ENCODE peak calls at places on chromosome 9, in eight cellular contexts. M is tibial artery, Q is IMR-90, F is spleen, D is cardiac muscle cell, A is PC-9, I is left ventricle myocardium inferior, P is heart right ventricle. B is an unnamed sample.

GRCh38 chr9:132857031-132857430 is 21.1 kb downstream of the AK8 start:
- DNase-seq in A (no peak), Q (peak), F (no peak), M (peak), D (peak), I (peak), P (peak), B (peak)

GRCh38 chr9:12818431-12819000 is 43.7 kb downstream of the LURAP1L start:
- DNase-seq in D (peak), Q (peak), F (no peak), I (no peak), A (no peak), P (no peak), M (no peak), B (peak)

GRCh38 chr9:100277166-100277979 is 75.4 kb downstream of the TEX10 start:
- DNase-seq in A (no peak), I (no peak), Q (peak), F (no peak), D (peak), P (no peak), M (no peak), B (no peak)

GRCh38 chr9:27765266-27765665 is 192.0 kb upstream of the C9orf72 start:
- DNase-seq in Q (no peak), D (peak), A (no peak), P (no peak), M (no peak), I (no peak), F (no peak), B (no peak)

GRCh38 chr9:105026451-105026850 is 98.5 kb upstream of the ABCA1 start:
- DNase-seq in D (no peak), P (no peak), M (no peak), Q (peak), F (no peak), I (no peak), A (no peak), B (no peak)

GRCh38 chr9:89991204-89991790 is 386.5 kb downstream of the GADD45G start:
- DNase-seq in F (no peak), D (no peak), M (no peak), Q (no peak), I (no peak), A (no peak), P (no peak), B (peak)

GRCh38 chr9:97388721-97389238 is 23.1 kb upstream of the TDRD7 start:
- DNase-seq in D (no peak), M (no peak), I (no peak), Q (no peak), A (no peak), F (no peak), P (no peak), B (no peak)

GRCh38 chr9:99377790-99378775 is 156.0 kb downstream of the SEC61B start:
- DNase-seq in Q (peak), F (no peak), M (no peak), P (no peak), D (peak), I (no peak), A (no peak), B (no peak)

GRCh38 chr9:23621166-23621565 is 204.9 kb downstream of the ELAVL2 start:
- DNase-seq in F (no peak), P (no peak), D (no peak), I (no peak), Q (no peak), M (no peak), A (no peak), B (no peak)

GRCh38 chr9:98856982-98857381 is 49.5 kb downstream of the GALNT12 start:
- DNase-seq in A (no peak), I (no peak), F (no peak), Q (no peak), P (no peak), M (no peak), D (peak), B (no peak)

GRCh38 chr9:33287087-33287490 is 3.2 kb upstream of the NFX1 start:
- DNase-seq in D (peak), A (peak), Q (peak), M (no peak), F (no peak), P (no peak), I (no peak), B (peak)
- H3K27ac ChIP-seq in D (no peak), A (no peak), Q (peak), M (peak), F (peak), P (no peak), I (peak), B (peak)

DNA sequence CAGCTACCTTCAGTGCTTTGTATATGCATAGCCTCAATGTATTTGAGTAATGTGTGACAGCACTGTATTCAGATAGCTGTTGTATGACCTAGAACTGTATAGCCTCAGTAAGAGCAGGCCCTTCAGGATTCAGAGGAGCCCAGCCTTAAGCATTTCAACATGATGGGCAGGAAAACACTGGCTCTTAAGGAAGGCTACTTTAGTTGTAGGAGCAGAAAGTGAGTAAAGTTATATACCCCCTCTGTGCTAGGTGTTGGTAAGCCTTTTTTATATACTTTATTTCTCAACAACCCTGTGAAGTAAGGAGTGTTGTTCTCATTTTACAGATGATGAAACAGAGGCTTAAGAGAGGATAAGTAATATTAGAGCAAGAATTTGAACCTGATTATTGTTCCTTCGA is 1.5 kb upstream of the GPR21 start:
- DNase-seq in A (no peak), P (no peak), Q (no peak), F (no peak), M (no peak), I (no peak), D (no peak), B (no peak)
- TF ChIP-seq CTCF in A (no peak), P (no peak), Q (no peak), F (no peak), M (no peak), I (no peak), D (no peak), B (no peak)

GRCh38 chr9:35499029-35499700 is 9.3 kb downstream of the RUSC2 start:
- DNase-seq in M (no peak), Q (no peak), I (no peak), F (no peak), D (no peak), P (no peak), A (no peak), B (no peak)
- H3K27ac ChIP-seq in M (peak), Q (no peak), I (peak), F (no peak), D (no peak), P (peak), A (no peak), B (peak)

DNA sequence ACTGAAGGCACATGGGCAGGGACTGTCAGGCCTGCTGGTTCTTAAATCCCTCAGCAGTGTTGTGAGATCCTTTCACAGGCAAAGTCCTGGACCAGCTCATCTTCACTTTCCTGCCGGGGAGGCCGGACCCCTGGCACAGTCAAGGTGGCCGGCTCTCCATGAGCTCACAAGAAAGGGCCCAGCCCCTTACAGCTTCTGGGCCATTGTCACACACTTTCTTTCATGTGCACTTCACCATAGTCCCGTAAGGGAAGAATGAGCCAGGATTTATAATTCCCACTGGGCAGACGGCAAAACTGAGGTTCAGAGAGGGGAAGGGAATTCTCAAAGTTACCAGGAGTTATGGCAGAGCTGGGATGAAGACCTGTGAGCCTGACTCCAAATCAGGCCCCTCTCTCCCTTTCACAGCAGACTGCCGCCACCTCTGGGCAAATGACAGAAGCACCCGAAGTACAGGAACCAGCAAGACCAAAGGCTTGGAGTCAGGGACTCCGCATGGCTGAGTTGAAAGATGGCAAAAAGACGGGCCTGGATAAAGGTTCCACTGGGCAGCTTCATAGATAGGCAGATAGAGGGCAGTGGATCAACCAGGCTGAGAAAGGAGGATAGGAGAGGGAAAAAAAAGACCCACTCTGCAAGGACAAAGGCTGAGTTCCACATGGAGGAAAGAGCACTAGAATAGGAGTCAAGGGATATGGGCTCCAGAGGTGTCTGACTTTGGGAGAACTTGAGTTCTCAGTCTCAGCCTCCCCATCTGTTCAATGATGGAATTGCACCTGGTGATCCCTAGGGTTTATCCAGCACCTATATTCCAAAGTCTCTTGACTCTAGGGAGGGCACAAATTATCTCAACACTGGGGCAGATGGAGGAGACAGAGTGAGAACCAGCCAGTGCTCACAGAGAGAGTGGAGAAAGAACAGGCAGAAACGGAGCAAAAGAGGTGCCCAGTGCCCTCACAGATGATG is 128.7 kb downstream of the PAX5 start:
- DNase-seq in M (no peak), I (no peak), Q (no peak), A (no peak), D (no peak), P (no peak), F (no peak), B (no peak)
- TF ChIP-seq CTCF in M (no peak), I (no peak), Q (no peak), A (peak), D (peak), P (no peak), F (no peak), B (no peak)

DNA sequence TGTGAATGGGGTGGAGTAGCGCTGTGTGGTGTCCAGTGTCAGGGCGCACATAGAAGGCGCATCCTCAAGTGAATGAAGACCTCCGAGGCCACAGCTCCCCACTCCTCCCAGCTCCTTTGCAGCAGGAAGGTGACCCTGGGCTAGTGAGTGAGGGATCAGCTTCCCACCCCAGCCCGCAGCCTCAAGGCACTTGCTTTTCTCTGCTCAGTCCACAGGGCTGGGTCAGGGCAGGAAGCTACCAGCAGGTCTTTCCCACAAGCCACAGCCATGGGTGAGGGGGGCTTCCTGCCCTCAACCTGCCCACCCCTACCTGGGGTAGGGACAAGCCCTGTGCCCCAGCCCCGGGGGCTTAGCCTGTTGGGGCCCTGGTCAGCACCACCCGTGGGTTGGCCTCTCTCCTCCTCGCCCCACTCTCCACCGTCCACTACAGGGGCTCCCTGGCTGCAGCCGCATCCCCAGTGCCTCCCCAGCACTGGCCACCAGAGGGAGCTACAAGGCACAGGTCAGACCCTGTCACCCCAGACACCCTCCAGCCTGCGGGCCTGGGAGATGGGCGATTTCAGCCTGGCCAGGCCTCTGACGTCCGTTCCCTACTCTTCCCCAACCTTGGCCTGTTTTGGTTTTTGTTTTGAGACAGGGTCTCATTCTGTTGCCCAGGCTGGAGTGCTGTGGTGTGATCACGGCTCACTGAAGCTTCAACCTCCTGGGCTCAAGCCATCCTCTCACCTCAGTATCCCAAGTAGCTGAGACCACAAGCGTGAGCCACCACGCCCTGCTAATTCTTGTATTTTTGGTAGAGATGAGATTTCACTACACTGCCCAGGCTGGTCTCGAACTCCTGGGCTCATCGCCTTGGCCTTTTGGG is 1.3 kb upstream of the ABCA2 start:
- DNase-seq in F (peak), A (peak), D (peak), M (peak), I (peak), Q (peak), P (peak), B (peak)
- H3K27ac ChIP-seq in F (peak), A (no peak), D (no peak), M (no peak), I (peak), Q (no peak), P (no peak), B (no peak)

GRCh38 chr9:37911271-37911681 is 7.3 kb upstream of the SLC25A51 start:
- DNase-seq in Q (peak), M (peak), I (no peak), F (peak), A (no peak), D (peak), P (no peak), B (no peak)

GRCh38 chr9:37915911-37916470 is 12.1 kb upstream of the SLC25A51 start:
- DNase-seq in P (no peak), Q (no peak), M (peak), A (no peak), D (no peak), I (no peak), F (peak), B (no peak)

GRCh38 chr9:37914701-37915358 is 10.9 kb upstream of the SLC25A51 start:
- DNase-seq in D (no peak), A (no peak), F (peak), Q (no peak), M (peak), I (no peak), P (no peak), B (no peak)

GRCh38 chr9:37914154-37914551 is 10.2 kb upstream of the SLC25A51 start:
- DNase-seq in P (no peak), Q (no peak), M (peak), I (no peak), D (no peak), F (peak), A (no peak), B (no peak)

GRCh38 chr9:37913480-37914153 is 9.7 kb upstream of the SLC25A51 start:
- DNase-seq in I (peak), A (peak), M (peak), F (peak), D (peak), Q (peak), P (peak), B (peak)
- TF ChIP-seq CTCF in I (peak), A (peak), M (peak), F (peak), D (peak), Q (peak), P (peak), B (peak)

GRCh38 chr9:124776952-124777645 is at the start of gene OLFML2A:
- DNase-seq in I (no peak), D (no peak), P (peak), M (peak), F (peak), Q (no peak), A (peak), B (peak)

GRCh38 chr9:124780060-124780756 is 3.3 kb downstream of the OLFML2A start:
- DNase-seq in Q (no peak), A (no peak), I (peak), F (peak), D (no peak), M (peak), P (peak), B (peak)

GRCh38 chr9:124779368-124780059 is 2.6 kb downstream of the OLFML2A start:
- DNase-seq in I (no peak), D (peak), F (peak), Q (peak), P (no peak), M (peak), A (peak), B (peak)

GRCh38 chr9:124780757-124781151 is 3.8 kb downstream of the OLFML2A start:
- DNase-seq in A (no peak), F (peak), P (no peak), D (no peak), I (no peak), Q (no peak), M (peak), B (no peak)

DNA sequence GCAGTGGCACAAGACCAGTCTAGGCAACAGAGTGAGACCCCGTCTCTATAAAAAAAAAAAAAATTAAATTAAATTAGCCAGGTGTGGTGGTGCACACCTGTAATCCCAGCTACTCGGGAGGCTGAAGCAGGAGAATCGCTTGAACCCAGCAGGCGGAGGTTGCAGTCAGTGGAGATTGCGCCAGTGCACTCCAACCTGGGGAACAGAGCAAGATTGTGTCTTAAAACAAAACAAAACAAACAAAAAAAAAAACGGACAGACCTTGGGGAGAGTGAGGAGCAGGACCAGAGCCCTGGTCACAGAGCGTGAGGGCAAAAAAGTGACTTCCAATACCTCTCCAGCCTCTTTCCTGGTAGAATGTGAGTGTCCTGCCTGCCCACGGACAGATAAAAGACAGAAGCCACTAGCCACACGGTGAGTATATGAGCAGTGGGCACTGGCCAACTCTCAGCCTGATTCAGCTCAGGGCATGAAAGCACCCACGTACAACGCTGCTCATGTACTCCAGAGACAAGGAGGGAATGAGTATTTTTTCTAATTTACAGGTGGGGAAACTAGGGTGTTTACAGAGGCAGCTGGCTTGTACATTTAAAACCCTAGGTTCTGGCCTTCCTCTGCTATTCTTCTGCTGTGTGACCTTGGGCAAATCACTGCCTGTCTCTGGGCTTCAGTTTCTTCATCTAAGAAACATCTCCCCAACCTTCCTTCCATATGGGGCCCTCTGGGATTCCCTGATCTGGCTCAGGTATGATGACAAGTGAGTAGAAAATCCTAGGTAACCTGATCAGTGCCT is 1.8 kb downstream of the OLFML2A start:
- DNase-seq in P (no peak), F (peak), A (no peak), I (no peak), D (no peak), Q (no peak), M (peak), B (peak)
- H3K27ac ChIP-seq in P (no peak), F (no peak), A (no peak), I (peak), D (no peak), Q (peak), M (no peak), B (peak)

DNA sequence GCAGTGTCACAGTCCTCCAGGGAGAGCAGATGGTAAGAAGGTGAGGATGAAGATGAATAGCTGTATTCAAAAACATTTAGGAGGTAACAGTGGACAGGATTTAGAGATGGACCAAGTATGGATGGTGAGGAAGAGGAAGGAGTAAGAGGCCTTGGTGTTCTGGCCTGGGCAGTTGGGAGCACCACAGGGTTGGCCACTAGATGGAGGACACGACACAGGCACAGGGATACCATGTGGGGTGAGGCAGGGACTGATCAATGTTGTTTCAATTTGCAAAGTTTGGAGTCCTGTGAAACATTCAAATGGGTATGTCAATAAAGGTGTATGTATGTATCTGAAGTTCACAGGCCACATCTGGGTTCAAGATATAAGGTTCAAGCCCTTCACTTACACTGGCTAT is 141.1 kb upstream of the RASEF start:
- DNase-seq in I (no peak), A (no peak), Q (no peak), D (no peak), F (no peak), M (no peak), P (no peak), B (no peak)
- TF ChIP-seq CTCF in I (peak), A (peak), Q (no peak), D (no peak), F (no peak), M (no peak), P (peak), B (no peak)

GRCh38 chr9:127223810-127224177 is 40.8 kb upstream of the GARNL3 start:
- DNase-seq in M (peak), I (no peak), P (no peak), F (peak), A (no peak), Q (no peak), D (no peak), B (no peak)
- H3K27ac ChIP-seq in M (peak), I (peak), P (peak), F (no peak), A (no peak), Q (no peak), D (no peak), B (peak)

GRCh38 chr9:122005597-122005996 is 87.5 kb downstream of the TTLL11 start:
- DNase-seq in Q (peak), M (no peak), P (no peak), F (no peak), D (peak), A (peak), I (no peak), B (no peak)

GRCh38 chr9:122007837-122008236 is 85.3 kb downstream of the TTLL11 start:
- DNase-seq in F (no peak), M (no peak), D (no peak), Q (no peak), I (no peak), A (no peak), P (no peak), B (no peak)

GRCh38 chr9:122001491-122002201 is 91.5 kb downstream of the TTLL11 start:
- DNase-seq in I (peak), M (no peak), P (peak), F (no peak), D (peak), Q (peak), A (no peak), B (no peak)

GRCh38 chr9:122008559-122008958 is 84.5 kb downstream of the TTLL11 start:
- DNase-seq in D (no peak), Q (no peak), I (no peak), M (no peak), A (no peak), P (no peak), F (no peak), B (no peak)

GRCh38 chr9:122004589-122004988 is 88.5 kb downstream of the TTLL11 start:
- DNase-seq in M (no peak), A (no peak), I (no peak), P (no peak), Q (no peak), D (no peak), F (no peak), B (no peak)
- TF ChIP-seq CTCF in M (no peak), A (no peak), I (no peak), P (no peak), Q (no peak), D (no peak), F (no peak), B (no peak)